ENCODE peak calls at places on chromosomes 12 and 14, in five cellular contexts. One of them, this sample, is unnamed.

GRCh38 chr14:63986789-63987533 is 134.2 kb downstream of the SYNE2 start:
- DNase-seq in neuronal stem cell: peak
- DNase-seq in H1: no peak
- DNase-seq in mesenchymal stem cell: peak
- DNase-seq in trophoblast cell: peak
- DNase-seq in this sample: no peak

GRCh38 chr12:110475426-110475825 is 6.8 kb downstream of the FAM216A start:
- DNase-seq in neuronal stem cell: no peak
- DNase-seq in H1: no peak
- DNase-seq in mesenchymal stem cell: peak
- DNase-seq in trophoblast cell: no peak
- DNase-seq in this sample: no peak

GRCh38 chr14:88380405-88380804 is 5.1 kb upstream of the SPATA7 start:
- DNase-seq in neuronal stem cell: no peak
- DNase-seq in H1: no peak
- DNase-seq in mesenchymal stem cell: no peak
- DNase-seq in trophoblast cell: no peak
- DNase-seq in this sample: no peak

GRCh38 chr14:99578541-99579044 is 25.4 kb downstream of the CCDC85C start:
- DNase-seq in neuronal stem cell: no peak
- DNase-seq in H1: no peak
- DNase-seq in mesenchymal stem cell: no peak
- DNase-seq in trophoblast cell: peak
- DNase-seq in this sample: no peak

GRCh38 chr12:65389436-65389835 is 111.0 kb downstream of the MSRB3 start:
- DNase-seq in neuronal stem cell: no peak
- DNase-seq in H1: no peak
- DNase-seq in mesenchymal stem cell: no peak
- DNase-seq in trophoblast cell: no peak
- DNase-seq in this sample: no peak

GRCh38 chr12:15701721-15702156 is 87.4 kb downstream of the EPS8 start:
- DNase-seq in neuronal stem cell: no peak
- DNase-seq in H1: no peak
- DNase-seq in mesenchymal stem cell: peak
- DNase-seq in trophoblast cell: no peak
- DNase-seq in this sample: no peak

GRCh38 chr12:129119537-129119936 is 266.3 kb downstream of the GLT1D1 start:
- DNase-seq in neuronal stem cell: peak
- DNase-seq in H1: no peak
- DNase-seq in mesenchymal stem cell: no peak
- DNase-seq in trophoblast cell: no peak
- DNase-seq in this sample: no peak

GRCh38 chr12:131311764-131312163 is 358.1 kb downstream of the ADGRD1 start:
- DNase-seq in neuronal stem cell: no peak
- DNase-seq in H1: no peak
- DNase-seq in mesenchymal stem cell: no peak
- DNase-seq in trophoblast cell: no peak
- DNase-seq in this sample: no peak

GRCh38 chr12:48996794-48997718 is 2.1 kb downstream of the DDN start:
- DNase-seq in neuronal stem cell: no peak
- DNase-seq in H1: no peak
- DNase-seq in mesenchymal stem cell: peak
- DNase-seq in trophoblast cell: peak
- DNase-seq in this sample: peak

GRCh38 chr12:1297639-1298038 is 296.7 kb downstream of the FBXL14 start:
- DNase-seq in neuronal stem cell: no peak
- DNase-seq in H1: no peak
- DNase-seq in mesenchymal stem cell: peak
- DNase-seq in trophoblast cell: no peak
- DNase-seq in this sample: no peak

GRCh38 chr14:76186318-76187027 is 34.8 kb downstream of the GPATCH2L start:
- DNase-seq in neuronal stem cell: no peak
- DNase-seq in H1: no peak
- DNase-seq in mesenchymal stem cell: no peak
- DNase-seq in trophoblast cell: no peak
- DNase-seq in this sample: no peak

GRCh38 chr14:91839754-91840153 is 27.6 kb downstream of the TC2N start:
- DNase-seq in neuronal stem cell: no peak
- DNase-seq in H1: no peak
- DNase-seq in mesenchymal stem cell: no peak
- DNase-seq in trophoblast cell: no peak
- DNase-seq in this sample: no peak

GRCh38 chr12:105228966-105229365 is 7.0 kb downstream of the APPL2 start:
- DNase-seq in neuronal stem cell: no peak
- DNase-seq in H1: no peak
- DNase-seq in mesenchymal stem cell: no peak
- DNase-seq in trophoblast cell: peak
- DNase-seq in this sample: no peak

GRCh38 chr14:68908860-68909259 is 70.2 kb downstream of the ACTN1 start:
- DNase-seq in neuronal stem cell: no peak
- DNase-seq in H1: no peak
- DNase-seq in mesenchymal stem cell: peak
- DNase-seq in trophoblast cell: no peak
- DNase-seq in this sample: no peak

GRCh38 chr14:94538070-94538740 is 23.0 kb upstream of the SERPINA4 start:
- DNase-seq in neuronal stem cell: no peak
- DNase-seq in H1: no peak
- DNase-seq in mesenchymal stem cell: no peak
- DNase-seq in trophoblast cell: no peak
- DNase-seq in this sample: no peak

GRCh38 chr14:76720382-76720813 is 40.9 kb upstream of the VASH1 start:
- DNase-seq in neuronal stem cell: peak
- DNase-seq in H1: no peak
- DNase-seq in mesenchymal stem cell: peak
- DNase-seq in trophoblast cell: no peak
- DNase-seq in this sample: peak

GRCh38 chr12:113220593-113221180 is 577 bp upstream of the TPCN1 start:
- DNase-seq in neuronal stem cell: no peak
- DNase-seq in H1: no peak
- DNase-seq in mesenchymal stem cell: no peak
- DNase-seq in trophoblast cell: no peak
- DNase-seq in this sample: no peak

GRCh38 chr14:32800320-32800719 is 138.4 kb upstream of the NPAS3 start:
- DNase-seq in neuronal stem cell: no peak
- DNase-seq in H1: no peak
- DNase-seq in mesenchymal stem cell: no peak
- DNase-seq in trophoblast cell: no peak
- DNase-seq in this sample: no peak

GRCh38 chr12:48031135-48031960 is 27.1 kb upstream of the COL2A1 start:
- DNase-seq in neuronal stem cell: no peak
- DNase-seq in H1: no peak
- DNase-seq in mesenchymal stem cell: no peak
- DNase-seq in trophoblast cell: no peak
- DNase-seq in this sample: peak

GRCh38 chr14:93316716-93317115 is 16.1 kb downstream of the BTBD7 start:
- DNase-seq in neuronal stem cell: no peak
- DNase-seq in H1: no peak
- DNase-seq in mesenchymal stem cell: no peak
- DNase-seq in trophoblast cell: no peak
- DNase-seq in this sample: no peak

GRCh38 chr12:107545737-107546363 is 139.7 kb upstream of the PWP1 start:
- DNase-seq in neuronal stem cell: no peak
- DNase-seq in H1: no peak
- DNase-seq in mesenchymal stem cell: no peak
- DNase-seq in trophoblast cell: no peak
- DNase-seq in this sample: no peak

GRCh38 chr12:21828111-21828775 is 53.7 kb upstream of the KCNJ8 start:
- DNase-seq in neuronal stem cell: no peak
- DNase-seq in H1: no peak
- DNase-seq in mesenchymal stem cell: no peak
- DNase-seq in trophoblast cell: no peak
- DNase-seq in this sample: no peak

GRCh38 chr12:123942911-123943648 is 29.6 kb downstream of the CCDC92 start:
- DNase-seq in neuronal stem cell: no peak
- DNase-seq in H1: no peak
- DNase-seq in mesenchymal stem cell: no peak
- DNase-seq in trophoblast cell: no peak
- DNase-seq in this sample: no peak

GRCh38 chr12:123944696-123945095 is 27.9 kb downstream of the CCDC92 start:
- DNase-seq in neuronal stem cell: no peak
- DNase-seq in H1: no peak
- DNase-seq in mesenchymal stem cell: no peak
- DNase-seq in trophoblast cell: no peak
- DNase-seq in this sample: no peak

GRCh38 chr12:123948401-123949117 is 24.1 kb downstream of the CCDC92 start:
- DNase-seq in neuronal stem cell: no peak
- DNase-seq in H1: no peak
- DNase-seq in mesenchymal stem cell: no peak
- DNase-seq in trophoblast cell: no peak
- DNase-seq in this sample: peak

GRCh38 chr12:123945441-123946151 is 27.0 kb downstream of the CCDC92 start:
- DNase-seq in neuronal stem cell: no peak
- DNase-seq in H1: no peak
- DNase-seq in mesenchymal stem cell: no peak
- DNase-seq in trophoblast cell: no peak
- DNase-seq in this sample: peak

GRCh38 chr12:123946152-123946515 is 26.5 kb downstream of the CCDC92 start:
- DNase-seq in neuronal stem cell: no peak
- DNase-seq in H1: no peak
- DNase-seq in mesenchymal stem cell: no peak
- DNase-seq in trophoblast cell: no peak
- DNase-seq in this sample: peak
- H3K4ac ChIP-seq in neuronal stem cell: no peak
- H3K4ac ChIP-seq in H1: no peak
- H3K4ac ChIP-seq in mesenchymal stem cell: no peak
- H3K4ac ChIP-seq in trophoblast cell: no peak
- H3K4ac ChIP-seq in this sample: no peak

GRCh38 chr12:116901612-116902011 is 9.1 kb upstream of the FBXW8 start:
- DNase-seq in neuronal stem cell: no peak
- DNase-seq in H1: no peak
- DNase-seq in mesenchymal stem cell: no peak
- DNase-seq in trophoblast cell: no peak
- DNase-seq in this sample: no peak

GRCh38 chr12:116898675-116899074 is 12.1 kb upstream of the FBXW8 start:
- DNase-seq in neuronal stem cell: no peak
- DNase-seq in H1: no peak
- DNase-seq in mesenchymal stem cell: no peak
- DNase-seq in trophoblast cell: no peak
- DNase-seq in this sample: no peak

GRCh38 chr12:116906285-116906684 is 4.5 kb upstream of the FBXW8 start:
- DNase-seq in neuronal stem cell: no peak
- DNase-seq in H1: no peak
- DNase-seq in mesenchymal stem cell: no peak
- DNase-seq in trophoblast cell: no peak
- DNase-seq in this sample: no peak

GRCh38 chr12:116903818-116904217 is 6.9 kb upstream of the FBXW8 start:
- DNase-seq in neuronal stem cell: no peak
- DNase-seq in H1: no peak
- DNase-seq in mesenchymal stem cell: no peak
- DNase-seq in trophoblast cell: no peak
- DNase-seq in this sample: no peak
- H2BK12ac ChIP-seq in neuronal stem cell: no peak
- H2BK12ac ChIP-seq in H1: no peak
- H2BK12ac ChIP-seq in mesenchymal stem cell: no peak
- H2BK12ac ChIP-seq in trophoblast cell: no peak
- H2BK12ac ChIP-seq in this sample: no peak

DNA sequence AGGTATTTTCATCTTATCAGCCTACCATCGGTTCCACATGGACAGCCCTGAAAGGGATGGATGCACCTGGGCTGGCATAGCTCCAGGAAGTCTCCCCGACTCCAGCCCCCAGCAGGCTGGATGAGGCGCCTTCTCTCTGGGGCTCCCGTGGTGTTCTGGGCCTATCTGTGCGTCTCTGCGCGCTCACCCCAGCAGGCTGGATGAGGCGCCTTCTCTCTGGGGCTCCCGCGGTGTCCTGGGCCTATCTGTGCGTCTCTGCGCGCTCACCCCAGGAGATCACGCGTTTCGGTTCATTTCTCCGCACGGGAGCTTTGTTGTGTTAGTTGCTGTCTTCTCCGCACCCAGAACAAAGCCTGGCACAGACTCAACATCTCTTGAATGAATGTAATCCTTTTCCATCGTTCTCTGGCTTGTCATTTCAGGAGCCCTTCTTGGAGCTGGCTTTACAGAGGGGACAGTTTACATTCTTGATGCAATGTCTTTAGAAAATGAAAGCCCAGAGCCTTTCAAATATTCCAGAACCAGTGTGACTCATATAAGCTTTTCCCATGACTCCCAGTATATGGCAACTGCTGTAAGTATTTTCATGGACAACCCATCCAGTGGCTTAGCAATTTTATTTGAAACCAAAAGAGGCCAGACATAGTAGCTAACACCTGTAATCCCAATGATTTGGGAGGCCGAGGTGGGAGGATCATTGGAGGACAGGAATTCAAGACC is 40.3 kb downstream of the CFAP251 start:
- DNase-seq in neuronal stem cell: no peak
- DNase-seq in H1: no peak
- DNase-seq in mesenchymal stem cell: peak
- DNase-seq in trophoblast cell: no peak
- DNase-seq in this sample: no peak
- H3K4ac ChIP-seq in neuronal stem cell: peak
- H3K4ac ChIP-seq in H1: no peak
- H3K4ac ChIP-seq in mesenchymal stem cell: no peak
- H3K4ac ChIP-seq in trophoblast cell: no peak
- H3K4ac ChIP-seq in this sample: no peak

GRCh38 chr12:109466821-109467220 is 10.3 kb downstream of the KCTD10 start:
- DNase-seq in neuronal stem cell: no peak
- DNase-seq in H1: no peak
- DNase-seq in mesenchymal stem cell: no peak
- DNase-seq in trophoblast cell: no peak
- DNase-seq in this sample: no peak

GRCh38 chr12:109464642-109465351 is 12.3 kb downstream of the KCTD10 start:
- DNase-seq in neuronal stem cell: no peak
- DNase-seq in H1: no peak
- DNase-seq in mesenchymal stem cell: no peak
- DNase-seq in trophoblast cell: no peak
- DNase-seq in this sample: no peak

GRCh38 chr12:109467978-109468676 is 9.0 kb downstream of the KCTD10 start:
- DNase-seq in neuronal stem cell: no peak
- DNase-seq in H1: no peak
- DNase-seq in mesenchymal stem cell: no peak
- DNase-seq in trophoblast cell: no peak
- DNase-seq in this sample: no peak

GRCh38 chr12:109463776-109464175 is 13.3 kb downstream of the KCTD10 start:
- DNase-seq in neuronal stem cell: no peak
- DNase-seq in H1: no peak
- DNase-seq in mesenchymal stem cell: no peak
- DNase-seq in trophoblast cell: no peak
- DNase-seq in this sample: no peak

GRCh38 chr12:109466305-109466704 is 10.8 kb downstream of the KCTD10 start:
- DNase-seq in neuronal stem cell: no peak
- DNase-seq in H1: no peak
- DNase-seq in mesenchymal stem cell: no peak
- DNase-seq in trophoblast cell: no peak
- DNase-seq in this sample: no peak
- H2BK12ac ChIP-seq in neuronal stem cell: no peak
- H2BK12ac ChIP-seq in H1: no peak
- H2BK12ac ChIP-seq in mesenchymal stem cell: no peak
- H2BK12ac ChIP-seq in trophoblast cell: no peak
- H2BK12ac ChIP-seq in this sample: no peak

GRCh38 chr12:24750263-24750662 is 198.6 kb downstream of the BCAT1 start:
- DNase-seq in neuronal stem cell: peak
- DNase-seq in H1: no peak
- DNase-seq in mesenchymal stem cell: no peak
- DNase-seq in trophoblast cell: no peak
- DNase-seq in this sample: no peak
- H3K4ac ChIP-seq in neuronal stem cell: no peak
- H3K4ac ChIP-seq in H1: no peak
- H3K4ac ChIP-seq in mesenchymal stem cell: no peak
- H3K4ac ChIP-seq in trophoblast cell: no peak
- H3K4ac ChIP-seq in this sample: no peak